ENCODE peak calls at places on chromosomes 7 and 10, in six cellular contexts. N is GM06990, Z is AG08395, L is mammary epithelial cell, E is kidney tubule cell, U is NCI-H1417. Y is an unnamed sample.

GRCh38 chr7:150756858-150757257 is 19.6 kb downstream of the GIMAP5 start:
- DNase-seq in E (no peak), U (no peak), L (no peak), N (no peak), Z (no peak), Y (no peak)

GRCh38 chr7:92707435-92707834 is 117.2 kb upstream of the FAM133B start:
- DNase-seq in L (no peak), N (no peak), E (no peak), Z (no peak), U (no peak), Y (no peak)

GRCh38 chr7:33904680-33905388 is 505 bp upstream of the BMPER start:
- DNase-seq in U (peak; percentile 17), L (peak; percentile 40), Z (peak; percentile 69), N (peak; percentile 28), E (peak; percentile 47), Y (no peak)

GRCh38 chr10:84946984-84947383 is 618.6 kb downstream of the CCSER2 start:
- DNase-seq in Z (no peak), L (no peak), U (peak; percentile 28), N (no peak), E (no peak), Y (no peak)

GRCh38 chr7:10998984-10999757 is 25.5 kb downstream of the PHF14 start:
- DNase-seq in E (no peak), L (no peak), U (no peak), N (no peak), Z (no peak), Y (no peak)

GRCh38 chr7:2146676-2147472 is 85.9 kb downstream of the MAD1L1 start:
- DNase-seq in Z (no peak), U (no peak), N (no peak), E (no peak), L (no peak), Y (no peak)

GRCh38 chr10:87966454-87966853 is 103.0 kb downstream of the PTEN start:
- DNase-seq in U (no peak), N (no peak), L (no peak), Z (no peak), E (no peak), Y (no peak)

GRCh38 chr7:64541438-64542359 is 21.2 kb downstream of the ZNF680 start:
- DNase-seq in N (no peak), L (peak; percentile 77), E (peak; percentile 80), Z (peak; percentile 50), U (no peak), Y (no peak)

GRCh38 chr7:26178272-26178960 is 22.1 kb downstream of the HNRNPA2B1 start:
- DNase-seq in L (no peak), N (no peak), Z (no peak), U (no peak), E (no peak), Y (no peak)

Y was measured in H1.